ENCODE peak calls at places on chromosomes 4 and X, in five cellular contexts. One of them, this sample, is unnamed.

GRCh38 chr4:4637710-4638109 is 95.9 kb upstream of the STX18 start:
- DNase-seq in hepatic stellate cell: no peak
- DNase-seq in psoas muscle: no peak
- DNase-seq in NCI-H2029: no peak
- DNase-seq in T-helper 17 cell: no peak
- DNase-seq in this sample: no peak

GRCh38 chr4:105894570-105895323 is 524 bp upstream of the NPNT start:
- DNase-seq in hepatic stellate cell: no peak
- DNase-seq in psoas muscle: no peak
- DNase-seq in NCI-H2029: peak
- DNase-seq in T-helper 17 cell: no peak
- DNase-seq in this sample: no peak

GRCh38 chr4:40842318-40842717 is 92.6 kb downstream of the NSUN7 start:
- DNase-seq in hepatic stellate cell: no peak
- DNase-seq in psoas muscle: no peak
- DNase-seq in NCI-H2029: peak
- DNase-seq in T-helper 17 cell: no peak
- DNase-seq in this sample: no peak

GRCh38 chr4:67980512-67980911 is 17.2 kb upstream of the TMPRSS11A start:
- DNase-seq in hepatic stellate cell: no peak
- DNase-seq in psoas muscle: no peak
- DNase-seq in NCI-H2029: no peak
- DNase-seq in T-helper 17 cell: no peak
- DNase-seq in this sample: peak

GRCh38 chrX:124651031-124651430 is 304.7 kb downstream of the SH2D1A start:
- DNase-seq in hepatic stellate cell: no peak
- DNase-seq in psoas muscle: no peak
- DNase-seq in NCI-H2029: no peak
- DNase-seq in T-helper 17 cell: no peak
- DNase-seq in this sample: no peak

GRCh38 chrX:45186643-45187026 is 14.0 kb downstream of the DIPK2B start:
- DNase-seq in hepatic stellate cell: no peak
- DNase-seq in psoas muscle: no peak
- DNase-seq in NCI-H2029: no peak
- DNase-seq in T-helper 17 cell: no peak
- DNase-seq in this sample: no peak

GRCh38 chr4:138982754-138983153 is 32.8 kb upstream of the NOCT start:
- DNase-seq in hepatic stellate cell: no peak
- DNase-seq in psoas muscle: no peak
- DNase-seq in NCI-H2029: no peak
- DNase-seq in T-helper 17 cell: no peak
- DNase-seq in this sample: no peak

GRCh38 chr4:139242511-139243051 is 37.4 kb downstream of the MGARP start:
- DNase-seq in hepatic stellate cell: peak
- DNase-seq in psoas muscle: no peak
- DNase-seq in NCI-H2029: no peak
- DNase-seq in T-helper 17 cell: no peak
- DNase-seq in this sample: no peak

This sample was measured in OCI-M1.